ENCODE peak calls at places on chromosomes 16 and 17, in eight cellular contexts. H is CD4-positive, CD25-positive, alpha-beta regulatory T cell; Y is ascending aorta; J is neural progenitor cell; N is lower lobe of right lung; I is cardiac muscle cell; R is hepatocyte; X is coronary artery. V is an unnamed sample.

GRCh38 chr17:76816590-76817135 is 51.5 kb upstream of the MGAT5B start:
- DNase-seq in H (peak; percentile 82), I (peak; percentile 54), J (peak; percentile 78), X (no peak), N (no peak), R (peak; percentile 57), Y (no peak), V (peak; percentile 29)

GRCh38 chr16:47448830-47449575 is 11.9 kb downstream of the ITFG1 start:
- DNase-seq in H (no peak), Y (no peak), R (no peak), J (no peak), X (no peak), N (no peak), I (no peak), V (no peak)

GRCh38 chr16:3148256-3149192 is 13.7 kb downstream of the ZNF213 start:
- DNase-seq in H (no peak), J (no peak), Y (no peak), X (no peak), R (no peak), N (peak; percentile 41), I (no peak), V (no peak)

GRCh38 chr16:3857189-3858013 is 23.1 kb downstream of the CREBBP start:
- DNase-seq in J (no peak), X (no peak), Y (peak; percentile 77), I (no peak), N (no peak), H (no peak), R (peak; percentile 55), V (no peak)

GRCh38 chr16:83856846-83857245 is 42.1 kb upstream of the MLYCD start:
- DNase-seq in I (no peak), N (no peak), H (no peak), R (no peak), Y (no peak), J (no peak), X (no peak), V (no peak)

GRCh38 chr16:1244881-1245280 is 4.4 kb downstream of the TPSAB1 start:
- DNase-seq in N (peak; percentile 50), J (no peak), H (peak; percentile 57), I (no peak), R (no peak), Y (no peak), X (no peak), V (no peak)

GRCh38 chr16:25256821-25257503 is 683 bp downstream of the ZKSCAN2 start:
- DNase-seq in J (peak; percentile 45), H (no peak), I (peak; percentile 44), R (peak; percentile 34), Y (peak; percentile 62), X (peak; percentile 92), N (peak; percentile 47), V (no peak)

GRCh38 chr16:78499399-78499798 is 399.9 kb downstream of the WWOX start:
- DNase-seq in J (no peak), I (no peak), Y (no peak), R (no peak), X (no peak), H (no peak), N (no peak), V (no peak)

GRCh38 chr16:51061355-51061754 is 89.7 kb downstream of the SALL1 start:
- DNase-seq in I (no peak), H (no peak), J (no peak), Y (no peak), R (no peak), N (no peak), X (no peak), V (no peak)

GRCh38 chr16:86758932-86759331 is 180.6 kb downstream of the FOXL1 start:
- DNase-seq in Y (no peak), R (no peak), X (no peak), J (peak; percentile 40), H (no peak), N (no peak), I (no peak), V (no peak)

GRCh38 chr16:50160495-50161164 is 7.5 kb downstream of the TENT4B start:
- DNase-seq in Y (no peak), H (no peak), X (no peak), N (no peak), R (no peak), I (no peak), J (no peak), V (no peak)

GRCh38 chr16:75491876-75492275 is 3.4 kb downstream of the CHST6 start:
- DNase-seq in N (no peak), H (no peak), X (no peak), R (no peak), I (peak; percentile 4), J (peak; percentile 35), Y (no peak), V (no peak)

GRCh38 chr17:66925811-66926500 is 38.6 kb upstream of the CACNG4 start:
- DNase-seq in Y (no peak), H (no peak), R (no peak), N (no peak), I (no peak), X (no peak), J (peak; percentile 56), V (no peak)

GRCh38 chr17:47305302-47305923 is 18.3 kb upstream of the EFCAB13 start:
- DNase-seq in H (peak; percentile 10), R (no peak), I (no peak), Y (peak; percentile 84), N (no peak), J (no peak), X (peak; percentile 68), V (no peak)

GRCh38 chr17:38697061-38697820 is 7.8 kb upstream of the MLLT6 start:
- DNase-seq in R (no peak), H (peak; percentile 70), X (no peak), I (no peak), Y (no peak), N (no peak), J (no peak), V (no peak)

GRCh38 chr16:67431077-67431804 is at the start of gene HSD11B2:
- DNase-seq in I (peak; percentile 77), H (no peak), J (peak; percentile 91), X (no peak), N (peak; percentile 68), R (peak; percentile 88), Y (no peak), V (no peak)

GRCh38 chr16:62036101-62036806 is at the start of gene CDH8:
- DNase-seq in N (peak; percentile 46), I (peak; percentile 80), Y (peak; percentile 63), X (no peak), J (peak; percentile 89), R (peak; percentile 40), H (no peak), V (no peak)

GRCh38 chr16:66898207-66898606 is 17.9 kb downstream of the PDP2 start:
- DNase-seq in N (no peak), J (no peak), H (no peak), X (no peak), Y (peak; percentile 89), I (no peak), R (no peak), V (no peak)

GRCh38 chr16:3825103-3825502 is 55.4 kb downstream of the CREBBP start:
- DNase-seq in X (no peak), I (no peak), H (peak; percentile 74), J (no peak), Y (no peak), N (no peak), R (no peak), V (no peak)

GRCh38 chr17:17070931-17071330 is 28.7 kb downstream of the MPRIP start:
- DNase-seq in J (no peak), N (no peak), X (no peak), R (no peak), H (no peak), I (no peak), Y (no peak), V (no peak)

GRCh38 chr17:81031571-81032550 is 3.1 kb upstream of the BAIAP2 start:
- DNase-seq in X (peak; percentile 68), Y (no peak), J (no peak), R (no peak), H (no peak), I (no peak), N (peak; percentile 75), V (no peak)

GRCh38 chr17:31286587-31286986 is 10.5 kb downstream of the OMG start:
- DNase-seq in X (no peak), Y (no peak), R (no peak), J (no peak), H (no peak), N (no peak), I (no peak), V (no peak)

GRCh38 chr17:31293586-31293985 is 3.5 kb downstream of the OMG start:
- DNase-seq in J (no peak), Y (no peak), R (no peak), X (no peak), N (no peak), I (no peak), H (no peak), V (no peak)

GRCh38 chr17:31294231-31294630 is 2.8 kb downstream of the OMG start:
- DNase-seq in R (no peak), J (no peak), Y (no peak), H (no peak), N (no peak), X (no peak), I (no peak), V (no peak)

GRCh38 chr17:31291820-31292219 is 5.2 kb downstream of the OMG start:
- DNase-seq in H (no peak), X (no peak), Y (no peak), R (no peak), N (no peak), J (no peak), I (no peak), V (no peak)

GRCh38 chr17:31289790-31290189 is 7.2 kb downstream of the OMG start:
- DNase-seq in Y (no peak), H (no peak), X (no peak), J (no peak), I (no peak), R (no peak), N (no peak), V (no peak)
- H3K27ac ChIP-seq in Y (no peak overlapping the region), H (no peak overlapping the region), X (no peak overlapping the region), J (no peak overlapping the region), I (no peak overlapping the region), R (no peak overlapping the region), N (no peak overlapping the region), V (no peak overlapping the region)

GRCh38 chr16:89110641-89111040 is 17.0 kb downstream of the ACSF3 start:
- DNase-seq in H (no peak), X (no peak), N (peak; percentile 12), Y (no peak), I (no peak), R (no peak), J (no peak), V (no peak)
- H3K4me3 ChIP-seq in H (no peak overlapping the region), X (no peak overlapping the region), N (no peak overlapping the region), Y (no peak overlapping the region), I (no peak overlapping the region), R (no peak overlapping the region), J (no peak overlapping the region), V (no peak overlapping the region)

DNA sequence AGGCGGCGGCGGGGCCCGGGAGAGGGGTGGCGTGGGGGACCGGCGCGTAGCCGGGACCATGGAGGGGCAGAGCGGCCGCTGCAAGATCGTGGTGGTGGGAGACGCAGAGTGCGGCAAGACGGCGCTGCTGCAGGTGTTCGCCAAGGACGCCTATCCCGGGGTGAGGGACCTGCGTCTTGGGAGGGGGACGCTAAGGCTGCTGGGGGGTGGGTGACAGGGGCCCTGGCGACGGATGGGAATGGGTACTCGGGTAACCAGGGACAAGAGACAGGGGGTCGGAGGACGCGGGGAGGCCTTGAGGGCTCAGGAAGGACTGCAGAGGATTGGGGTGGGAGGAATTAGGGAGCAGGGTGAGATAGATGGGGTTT is 243 bp downstream of the RND2 start:
- DNase-seq in R (no peak), I (no peak), N (no peak), X (no peak), H (no peak), J (no peak), Y (no peak), V (no peak)
- H3K27ac ChIP-seq in R (no peak overlapping the region), I (no peak overlapping the region), N (no peak overlapping the region), X (peak overlapping the region; percentile 81), H (no peak overlapping the region), J (no peak overlapping the region), Y (peak overlapping the region; percentile 52), V (no peak overlapping the region)

GRCh38 chr16:81737885-81738536 is 41.1 kb upstream of the PLCG2 start:
- DNase-seq in Y (peak; percentile 86), I (peak; percentile 82), H (peak; percentile 87), R (peak; percentile 91), N (peak; percentile 82), J (peak; percentile 89), X (no peak), V (peak; percentile 82)
- H3K4me3 ChIP-seq in Y (peak overlapping the region; percentile 6), I (no peak overlapping the region), H (peak overlapping the region; percentile 58), R (no peak overlapping the region), N (peak overlapping the region; percentile 27), J (no peak overlapping the region), X (peak overlapping the region; percentile 15), V (no peak overlapping the region)